ENCODE peak calls at places on chromosomes 6 and 20, in ten cellular contexts. M is MM.1S, R is GM13977, A is astrocyte of the cerebellum, C is astrocyte of the spinal cord, N is heart right ventricle, P is transverse colon, U is HFF-Myc, V is B cell, H is glutamatergic neuron. S is an unnamed sample.

GRCh38 chr20:38633577-38634093 is 32.0 kb downstream of the ARHGAP40 start:
- DNase-seq in V (peak; percentile 73), U (peak; percentile 22), H (peak; percentile 74), N (peak; percentile 27), M (peak; percentile 69), A (no peak), R (peak; percentile 84), P (peak; percentile 44), C (no peak), S (peak; percentile 53)

GRCh38 chr20:63750807-63751470 is 11.4 kb downstream of the SLC2A4RG start:
- DNase-seq in H (no peak), C (no peak), N (no peak), P (no peak), M (no peak), U (no peak), R (peak; percentile 35), A (no peak), V (peak; percentile 39), S (no peak)

GRCh38 chr6:20013485-20013884 is 176.3 kb downstream of the ID4 start:
- DNase-seq in P (no peak), R (no peak), V (no peak), C (no peak), M (no peak), H (no peak), A (no peak), U (no peak), N (no peak), S (no peak)

GRCh38 chr6:153956807-153957206 is 82.2 kb upstream of the OPRM1 start:
- DNase-seq in M (no peak), R (no peak), C (no peak), U (no peak), P (no peak), A (no peak), H (no peak), V (no peak), N (no peak), S (no peak)

GRCh38 chr20:62815066-62815991 is 1.5 kb upstream of the COL9A3 start:
- DNase-seq in R (no peak), N (no peak), A (no peak), P (no peak), U (no peak), M (no peak), C (no peak), H (no peak), V (no peak), S (no peak)

GRCh38 chr6:129936329-129937165 is 75.4 kb upstream of the TMEM244 start:
- DNase-seq in V (no peak), H (peak; percentile 50), P (peak; percentile 51), N (no peak), U (peak; percentile 67), M (peak; percentile 40), R (peak; percentile 7), A (peak; percentile 34), C (peak; percentile 67), S (no peak)

GRCh38 chr6:125357515-125358256 is 55.9 kb upstream of the HDDC2 start:
- DNase-seq in H (no peak), A (peak; percentile 19), M (no peak), P (peak; percentile 39), C (peak; percentile 72), U (no peak), N (peak; percentile 18), V (no peak), R (no peak), S (no peak)

GRCh38 chr20:32970973-32971300 is 33.3 kb downstream of the SUN5 start:
- DNase-seq in A (no peak), C (no peak), M (no peak), H (no peak), P (no peak), V (no peak), U (no peak), R (no peak), N (no peak), S (no peak)

DNA sequence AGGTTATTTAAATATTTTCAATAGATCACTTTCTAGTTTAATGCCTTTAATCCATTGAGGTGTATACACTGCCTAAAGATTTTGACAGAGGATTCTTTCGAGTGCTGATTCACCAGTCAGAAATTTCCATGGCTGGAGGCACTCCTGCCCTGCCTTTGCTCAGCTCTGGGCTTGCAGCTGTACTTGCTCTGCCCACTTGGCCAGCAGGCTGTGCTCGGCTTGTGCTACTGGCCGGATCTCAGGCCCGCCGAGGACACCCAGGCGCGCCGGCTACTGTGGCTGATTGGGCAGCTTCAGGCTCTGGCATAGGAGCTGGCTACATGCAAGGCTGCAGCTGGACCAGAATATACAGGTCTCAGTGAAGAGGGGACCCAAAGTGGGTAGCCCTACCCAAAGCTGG is 675.1 kb upstream of the MMS22L start:
- DNase-seq in V (no peak), R (no peak), A (no peak), N (peak; percentile 15), M (no peak), H (peak; percentile 12), U (no peak), P (no peak), C (peak; percentile 7), S (no peak)
- TF ChIP-seq CTCF in V (no peak), R (no peak), A (no peak), N (no peak), M (no peak), H (no peak), U (no peak), P (no peak), C (no peak), S (no peak)

GRCh38 chr6:151092561-151092960 is 147.2 kb upstream of the AKAP12 start:
- DNase-seq in M (no peak), R (no peak), V (no peak), H (no peak), N (no peak), C (no peak), P (no peak), A (no peak), U (no peak), S (no peak)

GRCh38 chr6:151089916-151090443 is 149.8 kb upstream of the AKAP12 start:
- DNase-seq in C (no peak), R (no peak), V (no peak), N (no peak), P (no peak), A (no peak), U (no peak), H (no peak), M (no peak), S (no peak)

GRCh38 chr6:151093706-151094105 is 146.1 kb upstream of the AKAP12 start:
- DNase-seq in H (no peak), N (no peak), M (no peak), V (no peak), A (no peak), U (no peak), C (no peak), R (no peak), P (no peak), S (no peak)

GRCh38 chr6:151088599-151088935 is 151.2 kb upstream of the AKAP12 start:
- DNase-seq in C (no peak), M (no peak), P (no peak), N (no peak), V (no peak), H (no peak), R (no peak), A (no peak), U (no peak), S (no peak)

GRCh38 chr6:151091571-151091970 is 148.2 kb upstream of the AKAP12 start:
- DNase-seq in C (no peak), P (no peak), U (no peak), V (no peak), H (no peak), A (no peak), N (no peak), M (no peak), R (no peak), S (no peak)
- TF ChIP-seq CTCF in C (no peak), P (no peak), U (no peak), V (no peak), H (no peak), A (no peak), N (no peak), M (no peak), R (no peak), S (no peak)

GRCh38 chr6:57173886-57174510 is 1.9 kb downstream of the BAG2 start:
- DNase-seq in H (no peak), R (no peak), U (peak; percentile 67), C (peak; percentile 76), A (peak; percentile 35), P (no peak), V (no peak), N (no peak), M (no peak), S (no peak)

GRCh38 chr6:57177545-57178225 is 5.6 kb downstream of the BAG2 start:
- DNase-seq in M (no peak), R (no peak), U (no peak), C (no peak), N (peak; percentile 24), H (no peak), A (no peak), V (no peak), P (peak; percentile 29), S (no peak)

GRCh38 chr6:57172136-57173055 is at the start of gene BAG2:
- DNase-seq in R (peak; percentile 94), N (peak; percentile 87), C (peak; percentile 92), U (peak; percentile 56), M (peak; percentile 80), P (peak; percentile 88), H (peak; percentile 93), A (peak; percentile 58), V (peak; percentile 88), S (peak; percentile 74)

GRCh38 chr6:57174511-57174907 is 2.4 kb downstream of the BAG2 start:
- DNase-seq in P (no peak), N (no peak), R (no peak), U (no peak), H (no peak), M (no peak), A (no peak), C (no peak), V (no peak), S (no peak)

DNA sequence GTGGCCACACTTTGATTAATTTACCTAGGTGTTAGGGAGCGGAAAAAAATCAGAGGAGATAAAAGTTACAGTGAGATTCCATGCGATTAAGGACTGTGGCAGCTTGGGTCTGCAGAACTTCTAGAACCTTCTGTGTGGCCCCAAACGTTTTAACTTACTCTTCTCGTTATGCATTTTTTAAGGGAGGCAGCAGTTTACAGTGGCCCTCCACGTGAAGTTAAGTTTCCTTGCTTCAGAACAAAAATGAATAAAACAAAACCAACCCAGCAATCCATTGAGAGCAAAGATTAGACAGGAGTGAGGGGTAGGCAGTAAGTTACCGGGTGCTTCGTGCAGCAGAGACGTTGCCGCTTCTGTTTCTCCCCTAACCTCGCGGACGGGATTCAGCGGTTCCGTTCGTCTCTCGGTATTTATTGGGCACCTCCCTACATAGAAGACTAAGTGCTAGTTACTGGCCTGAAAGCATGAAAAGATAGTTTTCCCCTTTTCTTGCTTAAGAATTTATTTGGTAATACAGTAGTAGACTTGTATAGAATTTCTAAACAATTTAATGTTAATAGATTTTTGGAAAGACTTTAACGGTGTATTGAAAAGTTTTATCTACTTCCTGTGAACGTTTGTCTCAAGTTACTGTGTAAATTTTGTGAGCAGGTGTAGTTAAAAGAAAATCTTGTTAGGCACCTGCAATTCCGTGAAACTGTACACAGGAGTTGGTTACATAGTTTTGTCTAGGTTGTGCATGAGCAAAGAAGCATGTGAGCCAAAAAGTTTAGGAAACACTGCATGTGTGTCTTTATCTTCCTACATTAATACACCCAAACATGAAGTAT is 1.1 kb downstream of the BAG2 start:
- DNase-seq in R (peak; percentile 46), M (peak; percentile 27), H (no peak), P (peak; percentile 17), C (peak; percentile 47), N (no peak), V (peak; percentile 33), U (no peak), A (no peak), S (no peak)
- TF ChIP-seq CTCF in R (no peak), M (no peak), H (no peak), P (no peak), C (no peak), N (no peak), V (no peak), U (no peak), A (no peak), S (no peak)

GRCh38 chr6:30357678-30358339 is 12.9 kb downstream of the RPP21 start:
- DNase-seq in H (peak; percentile 71), N (no peak), R (peak; percentile 66), P (peak; percentile 44), A (peak; percentile 61), C (peak; percentile 72), V (peak; percentile 53), M (peak; percentile 57), U (peak; percentile 31), S (no peak)
- TF ChIP-seq CTCF in H (peak; percentile 72), N (peak; percentile 83), R (peak; percentile 73), P (peak; percentile 74), A (peak; percentile 82), C (peak; percentile 89), V (peak; percentile 90), M (peak; percentile 76), U (peak; percentile 75), S (peak; percentile 83)